ENCODE peak calls at places on chromosomes 1 and 21, in five cellular contexts. A is kidney, B is fibroblast of lung, H is HFF-Myc, Q is endothelial cell. N is an unnamed sample.

GRCh38 chr1:46333300-46334029 is 7.1 kb upstream of the NSUN4 start:
- DNase-seq in B (peak; percentile 30), H (no peak), A (no peak), Q (peak; percentile 16), N (no peak)

GRCh38 chr1:116817582-116818064 is 63.4 kb downstream of the CD2 start:
- DNase-seq in A (no peak), Q (peak; percentile 80), B (peak; percentile 21), H (peak; percentile 52), N (peak; percentile 56)

GRCh38 chr1:172906778-172907592 is 143.8 kb downstream of the TNFSF18 start:
- DNase-seq in H (peak; percentile 66), Q (peak; percentile 15), A (no peak), B (peak; percentile 96), N (no peak)

GRCh38 chr1:2968471-2968881 is 52.8 kb upstream of the ACTRT2 start:
- DNase-seq in B (no peak), A (peak; percentile 66), H (no peak), Q (no peak), N (no peak)

GRCh38 chr1:61081135-61081636 is 1.2 kb upstream of the NFIA start:
- DNase-seq in H (no peak), Q (no peak), B (no peak), A (no peak), N (no peak)

GRCh38 chr1:229087906-229088305 is 183.0 kb upstream of the RAB4A start:
- DNase-seq in B (no peak), H (no peak), A (no peak), Q (no peak), N (no peak)

GRCh38 chr1:117659565-117660264 is 53.9 kb downstream of the TENT5C start:
- DNase-seq in Q (no peak), A (no peak), B (no peak), H (no peak), N (no peak)

GRCh38 chr21:42257091-42257760 is 38.3 kb downstream of the ABCG1 start:
- DNase-seq in A (no peak), B (no peak), Q (no peak), H (no peak), N (no peak)

GRCh38 chr1:203197625-203198024 is 11.1 kb upstream of the CHI3L1 start:
- DNase-seq in H (peak; percentile 52), Q (no peak), B (peak; percentile 94), A (no peak), N (no peak)

GRCh38 chr1:230139306-230139705 is 72.3 kb downstream of the GALNT2 start:
- DNase-seq in H (no peak), Q (no peak), B (no peak), A (no peak), N (no peak)

GRCh38 chr21:17900281-17900989 is 81.3 kb upstream of the C21orf91 start:
- DNase-seq in Q (no peak), B (no peak), H (no peak), A (no peak), N (no peak)

DNA sequence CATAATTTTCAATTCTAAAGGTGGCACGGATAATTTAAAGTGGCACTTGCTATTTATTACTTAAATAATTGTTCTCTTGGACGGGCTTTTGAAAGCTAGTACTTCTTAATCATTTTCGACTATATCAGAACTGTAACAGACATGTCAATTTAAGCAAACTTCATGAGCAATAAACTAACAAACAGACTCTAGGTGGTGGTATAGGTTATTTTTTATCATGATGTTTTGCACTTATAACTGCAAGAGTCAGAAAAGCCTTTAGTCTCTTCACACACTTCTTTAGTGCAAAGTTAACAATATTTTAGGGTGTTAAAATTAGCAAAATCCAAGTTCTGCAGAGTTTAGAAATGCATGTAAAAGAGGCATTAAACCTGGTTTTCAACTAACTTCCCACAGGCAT is 2.2 kb downstream of the NRIP1 start:
- DNase-seq in Q (no peak), B (peak; percentile 15), H (no peak), A (no peak), N (no peak)
- TF ChIP-seq CTCF in Q (no peak), B (no peak), H (no peak), A (no peak), N (no peak)

GRCh38 chr21:46229923-46230260 is 1.3 kb upstream of the LSS start:
- DNase-seq in H (no peak), A (no peak), B (no peak), Q (no peak), N (no peak)

GRCh38 chr21:46229133-46229922 is 754 bp upstream of the LSS start:
- DNase-seq in Q (no peak), A (peak; percentile 91), H (no peak), B (no peak), N (peak; percentile 68)

GRCh38 chr21:46239817-46240325 is 11.3 kb upstream of the LSS start:
- DNase-seq in H (no peak), B (no peak), Q (no peak), A (no peak), N (no peak)

GRCh38 chr21:46237474-46237873 is 8.9 kb upstream of the LSS start:
- DNase-seq in H (no peak), Q (no peak), A (no peak), B (no peak), N (no peak)

GRCh38 chr21:46234436-46234950 is 5.9 kb upstream of the LSS start:
- DNase-seq in Q (no peak), B (no peak), A (no peak), H (no peak), N (no peak)
- TF ChIP-seq CTCF in Q (no peak), B (no peak), A (no peak), H (no peak), N (no peak)

DNA sequence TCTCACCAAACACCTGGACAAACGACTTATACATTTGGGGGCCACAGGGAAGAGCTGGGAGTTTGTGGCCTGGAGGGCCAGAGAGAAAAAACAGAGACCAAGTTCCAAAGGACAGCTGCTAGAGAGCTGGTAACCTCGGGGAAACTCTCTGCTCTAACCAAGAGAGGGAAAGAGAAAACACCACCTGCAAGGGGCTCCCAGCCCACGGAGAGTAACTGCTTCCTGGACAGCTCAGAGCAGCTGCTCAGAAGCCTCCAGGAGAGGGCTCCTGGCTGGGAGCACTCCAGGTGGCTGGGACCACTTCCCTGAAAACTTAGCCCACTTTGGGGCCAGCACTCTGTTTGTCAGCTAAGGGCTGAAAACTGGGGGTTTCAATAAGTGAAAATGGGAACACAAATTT is 154.8 kb upstream of the GRIK3 start:
- DNase-seq in Q (no peak), A (no peak), H (no peak), B (no peak), N (no peak)
- TF ChIP-seq CTCF in Q (no peak), A (no peak), H (no peak), B (no peak), N (no peak)

GRCh38 chr1:51976831-51977602 is 13.5 kb downstream of the RAB3B start:
- DNase-seq in Q (no peak), A (no peak), H (no peak), B (no peak), N (no peak)
- TF ChIP-seq CTCF in Q (no peak), A (no peak), H (no peak), B (no peak), N (no peak)

GRCh38 chr1:182720465-182720864 is 36.1 kb upstream of the RGS8 start:
- DNase-seq in H (no peak), B (peak; percentile 16), A (no peak), Q (peak; percentile 5), N (peak; percentile 26)
- TF ChIP-seq CTCF in H (peak; percentile 46), B (peak; percentile 41), A (no peak), Q (peak; percentile 50), N (peak; percentile 41)

DNA sequence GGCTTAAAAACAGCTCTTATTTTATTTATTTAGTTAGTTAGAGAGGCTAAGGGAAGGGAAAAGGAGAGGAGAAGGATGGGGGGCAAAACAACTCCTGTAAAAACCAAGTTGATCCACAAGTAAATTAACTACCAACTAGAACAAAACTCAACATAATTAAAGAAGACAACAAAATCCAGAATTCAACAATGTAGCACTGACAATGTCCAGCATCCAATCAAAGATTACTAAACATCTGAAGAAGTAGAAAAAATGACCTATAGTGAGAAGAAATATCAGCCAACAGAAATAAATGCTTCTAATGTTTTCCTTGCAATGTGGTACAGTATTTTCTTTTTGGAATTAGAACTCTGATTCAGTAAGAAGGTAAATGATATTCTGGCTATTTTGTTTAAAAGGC is 160.1 kb downstream of the CDC7 start:
- DNase-seq in H (no peak), Q (no peak), A (no peak), B (no peak), N (no peak)
- TF ChIP-seq CTCF in H (no peak), Q (no peak), A (no peak), B (no peak), N (no peak)

DNA sequence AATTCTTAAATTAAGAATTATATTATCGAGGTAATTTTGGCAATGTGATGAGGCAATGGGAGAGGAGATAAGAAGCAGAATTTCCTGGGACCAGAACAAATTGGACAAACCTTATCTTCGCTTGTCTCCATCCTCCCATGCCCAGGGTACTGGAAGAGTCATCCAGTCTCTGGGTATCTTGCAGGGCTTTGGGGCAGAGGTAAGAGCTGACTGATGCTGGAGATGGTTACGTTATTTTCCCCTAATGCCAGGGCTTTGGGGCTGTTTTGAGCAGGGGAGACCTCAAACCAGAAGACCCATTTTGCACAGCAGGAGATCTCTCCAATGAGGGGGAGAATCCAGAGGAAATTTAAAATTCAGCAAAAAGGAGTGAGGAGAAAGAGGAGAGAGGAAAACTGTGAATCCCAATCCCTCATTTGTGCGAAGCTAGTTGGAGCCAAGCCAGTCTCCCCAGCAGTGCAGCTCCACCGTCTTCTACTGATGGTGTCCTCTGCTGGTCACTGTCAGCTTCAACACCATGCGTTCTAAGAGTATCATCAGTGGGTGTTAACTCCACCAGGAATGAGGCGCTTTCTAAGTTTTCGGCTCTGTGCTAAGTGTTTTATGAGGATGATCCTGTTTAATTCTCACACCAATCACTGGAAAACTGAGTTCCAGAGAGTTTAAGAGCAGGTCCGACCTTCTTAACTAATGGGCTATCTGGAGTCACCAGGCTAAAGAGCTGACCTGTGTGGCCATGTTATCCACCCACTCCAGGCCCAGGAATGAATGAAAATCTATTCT is 86.8 kb upstream of the CD34 start:
- DNase-seq in A (peak; percentile 82), H (peak; percentile 35), Q (peak; percentile 75), B (peak; percentile 61), N (peak; percentile 77)
- TF ChIP-seq CTCF in A (peak; percentile 76), H (peak; percentile 77), Q (peak; percentile 76), B (peak; percentile 75), N (peak; percentile 82)

DNA sequence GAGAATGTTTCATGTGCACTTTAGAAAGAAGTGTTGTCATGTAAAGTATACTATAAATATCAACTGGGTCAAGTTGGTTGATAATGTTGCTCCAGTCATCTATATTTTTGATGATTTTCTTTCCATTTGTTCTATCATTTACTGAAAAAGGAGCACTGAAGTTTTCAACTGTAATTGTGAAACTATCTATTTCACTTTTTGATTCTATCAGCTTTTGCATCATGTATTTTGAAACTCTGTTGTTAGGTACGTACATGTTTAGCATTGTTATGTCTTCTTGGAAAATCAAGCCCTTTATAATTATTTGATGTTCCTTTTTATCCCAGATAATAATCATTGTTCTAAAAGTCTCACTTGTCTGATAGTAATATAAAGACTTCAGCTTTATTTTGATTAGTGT is 14.4 kb upstream of the HIVEP3 start:
- DNase-seq in A (no peak), H (no peak), Q (no peak), B (no peak), N (no peak)
- TF ChIP-seq CTCF in A (no peak), H (no peak), Q (no peak), B (no peak), N (no peak)

DNA sequence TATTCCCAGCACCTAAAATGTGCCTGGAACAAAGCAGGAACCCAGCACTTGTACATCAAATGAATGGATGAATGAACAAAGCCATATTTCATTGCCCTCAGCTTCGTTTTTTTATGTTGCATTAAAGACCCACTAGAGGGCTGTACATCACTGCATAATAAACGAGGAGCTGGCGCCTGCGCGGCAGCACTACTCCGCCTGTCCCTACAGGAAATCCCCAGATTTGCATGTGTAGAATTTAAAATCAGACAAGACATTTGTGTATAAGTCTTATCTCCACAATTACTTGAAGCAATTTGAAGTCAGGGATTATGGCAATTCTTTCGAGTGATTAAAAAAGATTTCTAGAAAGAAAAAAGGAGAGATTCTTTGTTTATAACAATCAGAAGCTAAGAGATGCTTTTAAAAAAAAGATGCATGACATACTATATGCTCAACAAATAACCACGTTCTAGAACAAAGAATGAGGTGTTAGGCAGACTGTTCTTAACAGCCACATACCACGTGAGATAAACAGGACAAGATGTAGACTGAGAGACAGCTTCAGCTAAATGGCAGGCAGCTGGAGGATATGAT is 5.4 kb upstream of the NEK2 start:
- DNase-seq in H (peak; percentile 69), A (peak; percentile 85), B (peak; percentile 82), Q (peak; percentile 44), N (peak; percentile 69)
- TF ChIP-seq CTCF in H (peak; percentile 57), A (peak; percentile 77), B (peak; percentile 71), Q (peak; percentile 61), N (peak; percentile 65)

N was measured in glutamatergic neuron.